ENCODE peak calls at places on chromosomes 5 and 9, in eight cellular contexts. U, I, C, B, E, D, S and G are unnamed samples.
A peak's percentile ranks its signal among the peaks of the same experiment; 100 is the strongest.

GRCh38 chr9:1469996-1470395 is 419.8 kb downstream of the DMRT2 start:
- DNase-seq in U (no peak), I (no peak), C (no peak), B (no peak), E (no peak), D (no peak), S (no peak), G (no peak)

GRCh38 chr9:14346301-14346721 is 32.4 kb upstream of the NFIB start:
- DNase-seq in U (no peak), I (peak; percentile 70), C (no peak), B (peak; percentile 75), E (no peak), D (no peak), S (no peak), G (no peak)

GRCh38 chr5:80082731-80083114 is 47.6 kb downstream of the THBS4 start:
- DNase-seq in U (peak; percentile 57), I (peak; percentile 71), C (peak; percentile 70), B (peak; percentile 89), E (peak; percentile 89), D (peak; percentile 94), S (peak; percentile 66), G (peak; percentile 78)

GRCh38 chr5:74639538-74640449 is 734 bp downstream of the ENC1 start:
- DNase-seq in U (no peak), I (peak; percentile 62), C (peak; percentile 49), B (peak; percentile 43), E (peak; percentile 84), D (peak; percentile 76), S (no peak), G (no peak)

GRCh38 chr5:153831976-153832375 is 206.7 kb downstream of the FAM114A2 start:
- DNase-seq in U (no peak), I (no peak), C (peak; percentile 49), B (no peak), E (no peak), D (peak; percentile 24), S (no peak), G (no peak)

GRCh38 chr9:13369426-13369825 is 89.9 kb upstream of the MPDZ start:
- DNase-seq in U (no peak), I (no peak), C (no peak), B (no peak), E (no peak), D (no peak), S (no peak), G (no peak)

GRCh38 chr5:95730011-95730700 is 980 bp upstream of the RHOBTB3 start:
- DNase-seq in U (no peak), I (no peak), C (peak; percentile 33), B (no peak), E (no peak), D (no peak), S (no peak), G (no peak)

GRCh38 chr9:95923794-95924193 is 48.3 kb downstream of the ERCC6L2 start:
- DNase-seq in U (no peak), I (no peak), C (no peak), B (no peak), E (no peak), D (no peak), S (no peak), G (no peak)

GRCh38 chr5:11504794-11505193 is 399.5 kb downstream of the CTNND2 start:
- DNase-seq in U (no peak), I (no peak), C (no peak), B (no peak), E (no peak), D (peak; percentile 5), S (no peak), G (no peak)

GRCh38 chr5:6726006-6726405 is 12.8 kb downstream of the TENT4A start:
- DNase-seq in U (no peak), I (no peak), C (no peak), B (no peak), E (no peak), D (no peak), S (peak; percentile 37), G (no peak)
- H3K4me1 ChIP-seq in U (peaks cover 97% of the 10 kb centered on the region), I (peaks cover 88% of the 10 kb centered on the region), C (peaks cover 52% of the 10 kb centered on the region), B (no peaks in the 10 kb centered on the region), E (no peaks in the 10 kb centered on the region), D (peaks cover 42% of the 10 kb centered on the region), S (peaks cover 23% of the 10 kb centered on the region), G (peaks cover 19% of the 10 kb centered on the region)

GRCh38 chr5:87122171-87122977 is 145.3 kb upstream of the RASA1 start:
- DNase-seq in U (no peak), I (no peak), C (no peak), B (no peak), E (no peak), D (no peak), S (no peak), G (no peak)

GRCh38 chr5:87121315-87122170 is 146.1 kb upstream of the RASA1 start:
- DNase-seq in U (no peak), I (no peak), C (peak; percentile 91), B (no peak), E (no peak), D (peak; percentile 91), S (peak; percentile 55), G (no peak)

GRCh38 chr5:87116821-87117512 is 150.7 kb upstream of the RASA1 start:
- DNase-seq in U (no peak), I (no peak), C (peak; percentile 54), B (no peak), E (no peak), D (no peak), S (no peak), G (no peak)

GRCh38 chr5:87120518-87121314 is 147.0 kb upstream of the RASA1 start:
- DNase-seq in U (no peak), I (no peak), C (peak; percentile 93), B (no peak), E (no peak), D (peak; percentile 75), S (no peak), G (no peak)

GRCh38 chr5:87119588-87119987 is 148.1 kb upstream of the RASA1 start:
- DNase-seq in U (no peak), I (no peak), C (no peak), B (no peak), E (no peak), D (no peak), S (no peak), G (no peak)
- H3K4me1 ChIP-seq in U (peaks cover 5% of the 10 kb centered on the region), I (no peaks in the 10 kb centered on the region), C (peaks cover 13% of the 10 kb centered on the region), B (no peaks in the 10 kb centered on the region), E (peaks cover 6% of the 10 kb centered on the region), D (peaks cover 33% of the 10 kb centered on the region), S (no peaks in the 10 kb centered on the region), G (no peaks in the 10 kb centered on the region)

GRCh38 chr9:127976943-127977871 is 3.6 kb downstream of the EEIG1 start:
- DNase-seq in U (no peak), I (no peak), C (no peak), B (no peak), E (no peak), D (no peak), S (no peak), G (no peak)

GRCh38 chr9:127979015-127979332 is 1.8 kb downstream of the EEIG1 start:
- DNase-seq in U (no peak), I (no peak), C (no peak), B (no peak), E (no peak), D (no peak), S (no peak), G (no peak)

GRCh38 chr9:127976498-127976897 is 4.3 kb downstream of the EEIG1 start:
- DNase-seq in U (no peak), I (no peak), C (no peak), B (no peak), E (no peak), D (no peak), S (peak; percentile 81), G (no peak)

GRCh38 chr9:127979333-127980055 is 1.3 kb downstream of the EEIG1 start:
- DNase-seq in U (no peak), I (peak; percentile 58), C (peak; percentile 29), B (peak; percentile 77), E (peak; percentile 83), D (peak; percentile 76), S (peak; percentile 87), G (peak; percentile 61)

DNA sequence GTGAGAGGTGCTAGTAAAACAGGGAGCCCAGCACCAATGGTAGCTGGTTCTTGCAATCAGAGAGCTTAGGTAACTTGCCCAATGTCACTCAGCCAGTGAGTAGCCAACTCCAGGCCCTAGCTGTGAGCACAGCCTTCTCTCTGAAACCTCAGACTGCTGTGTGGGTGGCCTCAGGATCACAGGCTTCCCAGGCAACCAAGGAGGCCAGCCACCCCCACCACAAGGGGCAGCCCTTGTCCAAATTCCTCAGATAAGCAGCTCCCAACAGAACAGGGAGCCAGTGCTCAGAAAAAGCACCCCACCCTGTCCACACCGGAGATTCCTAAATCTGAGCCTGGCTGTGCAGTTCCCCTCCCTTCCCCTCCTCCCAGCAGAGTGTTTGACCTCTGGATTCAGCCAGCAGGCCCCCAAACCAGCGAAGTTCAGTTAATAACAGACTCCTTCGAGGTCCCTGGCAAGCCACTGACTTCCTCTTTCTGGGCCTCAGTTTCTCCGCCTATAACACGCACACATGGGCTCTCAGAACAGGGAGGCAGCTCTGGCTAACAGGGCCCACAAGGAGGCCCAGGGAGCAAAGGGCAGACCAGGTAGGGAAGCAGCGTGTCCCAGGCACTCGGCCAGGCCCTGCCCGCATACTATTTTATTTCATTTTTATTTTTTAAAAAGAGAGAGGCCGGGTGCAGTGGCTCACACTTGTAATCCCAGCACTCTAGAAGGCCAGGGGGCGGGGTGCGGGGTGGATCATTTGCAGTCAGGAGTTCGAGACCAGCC is 2.7 kb downstream of the EEIG1 start:
- DNase-seq in U (peak; percentile 53), I (peak; percentile 63), C (peak; percentile 80), B (no peak), E (no peak), D (peak; percentile 84), S (peak; percentile 76), G (peak; percentile 79)
- H3K4me1 ChIP-seq in U (peaks cover 81% of the 10 kb centered on the region), I (peaks cover 79% of the 10 kb centered on the region), C (peaks cover 34% of the 10 kb centered on the region), B (peaks cover 7% of the 10 kb centered on the region), E (peaks cover 7% of the 10 kb centered on the region), D (peaks cover 69% of the 10 kb centered on the region), S (peaks cover 32% of the 10 kb centered on the region), G (peaks cover 14% of the 10 kb centered on the region)

GRCh38 chr5:14238272-14238671 is 95.1 kb downstream of the TRIO start:
- DNase-seq in U (no peak), I (no peak), C (no peak), B (no peak), E (no peak), D (no peak), S (no peak), G (no peak)

GRCh38 chr5:14239951-14240350 is 96.8 kb downstream of the TRIO start:
- DNase-seq in U (no peak), I (no peak), C (no peak), B (no peak), E (no peak), D (peak; percentile 23), S (no peak), G (no peak)

GRCh38 chr5:14237313-14238086 is 94.4 kb downstream of the TRIO start:
- DNase-seq in U (no peak), I (no peak), C (no peak), B (no peak), E (no peak), D (no peak), S (no peak), G (no peak)

GRCh38 chr5:14240366-14240765 is 97.2 kb downstream of the TRIO start:
- DNase-seq in U (no peak), I (no peak), C (peak; percentile 59), B (no peak), E (no peak), D (peak; percentile 79), S (no peak), G (no peak)

DNA sequence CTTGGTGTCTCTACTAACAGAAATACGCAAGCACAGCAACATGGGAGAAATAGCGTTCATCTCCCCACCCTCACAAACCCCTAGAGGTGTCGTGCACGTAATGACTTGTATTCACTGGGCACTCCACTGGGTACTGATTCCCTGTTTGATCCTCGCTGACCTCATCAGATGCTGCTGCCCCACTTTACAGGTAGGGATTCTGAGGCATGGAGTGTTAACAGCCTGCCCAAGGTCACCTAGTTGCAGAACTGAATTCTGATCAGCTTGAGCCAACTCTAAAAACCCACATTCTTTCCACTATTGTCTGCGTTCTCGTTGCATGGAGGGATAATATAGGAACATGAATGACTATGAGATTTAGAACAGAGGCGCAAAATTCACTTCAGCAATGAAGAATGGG is 96.3 kb downstream of the TRIO start:
- DNase-seq in U (no peak), I (no peak), C (no peak), B (no peak), E (no peak), D (no peak), S (no peak), G (no peak)
- H3K4me1 ChIP-seq in U (peaks cover 22% of the 10 kb centered on the region), I (peaks cover 76% of the 10 kb centered on the region), C (peaks cover 33% of the 10 kb centered on the region), B (peaks cover 11% of the 10 kb centered on the region), E (peaks cover 3% of the 10 kb centered on the region), D (peaks cover 30% of the 10 kb centered on the region), S (no peaks in the 10 kb centered on the region), G (no peaks in the 10 kb centered on the region)